ENCODE peak calls at places on chromosomes 12 and 14, in four cellular contexts. W, C, N and J are unnamed samples.

GRCh38 chr14:71243697-71244096 is 336.4 kb downstream of the PCNX1 start:
- DNase-seq in C (no peak), N (no peak), W (no peak), J (no peak)

GRCh38 chr12:94165152-94165551 is 16.8 kb downstream of the PLXNC1 start:
- DNase-seq in W (no peak), C (no peak), N (no peak), J (no peak)

GRCh38 chr12:14357496-14357895 is 8.0 kb upstream of the ATF7IP start:
- DNase-seq in C (no peak), N (no peak), W (no peak), J (no peak)

GRCh38 chr12:32305163-32305562 is 94.2 kb upstream of the FGD4 start:
- DNase-seq in W (peak; percentile 26), N (no peak), C (no peak), J (no peak)

GRCh38 chr12:39571351-39571750 is 48.3 kb downstream of the ABCD2 start:
- DNase-seq in N (no peak), C (no peak), W (no peak), J (no peak)

GRCh38 chr12:124938066-124938465 is 23.6 kb upstream of the UBC start:
- DNase-seq in C (no peak), N (no peak), W (no peak), J (no peak)

GRCh38 chr12:129179941-129180340 is 326.7 kb downstream of the GLT1D1 start:
- DNase-seq in N (no peak), C (no peak), W (no peak), J (no peak)

GRCh38 chr14:23112359-23113178 is 6.5 kb downstream of the CEBPE start:
- DNase-seq in W (no peak), C (no peak), N (no peak), J (no peak)

GRCh38 chr14:78598046-78598652 is 428.0 kb downstream of the NRXN3 start:
- DNase-seq in W (no peak), N (peak; percentile 23), C (peak; percentile 44), J (peak; percentile 49)

GRCh38 chr14:105480165-105480564 is 5.5 kb downstream of the CRIP2 start:
- DNase-seq in C (no peak), N (no peak), W (no peak), J (no peak)

GRCh38 chr12:48857278-48857994 is 5.5 kb upstream of the DDX23 start:
- DNase-seq in W (no peak), N (no peak), C (no peak), J (no peak)

GRCh38 chr14:52059614-52060013 is 9.2 kb downstream of the NID2 start:
- DNase-seq in C (no peak), N (no peak), W (no peak), J (no peak)

GRCh38 chr14:93042968-93043940 is 72.5 kb downstream of the ITPK1 start:
- DNase-seq in N (peak; percentile 92), W (peak; percentile 97), C (peak; percentile 93), J (peak; percentile 87)

GRCh38 chr14:101834387-101835165 is 73.1 kb downstream of the PPP2R5C start:
- DNase-seq in C (peak; percentile 57), N (no peak), W (no peak), J (no peak)

GRCh38 chr12:109883429-109883828 is 3.1 kb upstream of the GLTP start:
- DNase-seq in W (no peak), N (no peak), C (no peak), J (no peak)

GRCh38 chr14:90553921-90554336 is 157.1 kb downstream of the CALM1 start:
- DNase-seq in W (no peak), C (no peak), N (no peak), J (no peak)

GRCh38 chr14:54253195-54253947 is 143.4 kb upstream of the CDKN3 start:
- DNase-seq in W (peak; percentile 75), C (no peak), N (peak; percentile 75), J (no peak)

GRCh38 chr12:87953257-87953860 is 75.8 kb downstream of the C12orf50 start:
- DNase-seq in W (peak; percentile 20), N (no peak), C (no peak), J (no peak)

GRCh38 chr12:105201389-105201788 is 34.6 kb downstream of the APPL2 start:
- DNase-seq in N (no peak), W (no peak), C (peak; percentile 41), J (peak; percentile 68)

GRCh38 chr14:33348510-33348909 is 409.8 kb downstream of the NPAS3 start:
- DNase-seq in W (no peak), N (no peak), C (no peak), J (no peak)

GRCh38 chr12:81626406-81626805 is 132.7 kb downstream of the PPFIA2 start:
- DNase-seq in C (no peak), W (no peak), N (no peak), J (no peak)

GRCh38 chr14:56195219-56195618 is 77.0 kb downstream of the PELI2 start:
- DNase-seq in N (no peak), C (no peak), W (no peak), J (no peak)

GRCh38 chr12:104303538-104304151 is at the start of gene EID3:
- DNase-seq in C (peak; percentile 91), W (no peak), N (no peak), J (peak; percentile 92)

GRCh38 chr12:127396720-127397119 is 870.2 kb upstream of the TMEM132C start:
- DNase-seq in W (no peak), C (no peak), N (no peak), J (no peak)

GRCh38 chr14:47539065-47539464 is 136.3 kb downstream of the MDGA2 start:
- DNase-seq in N (no peak), W (no peak), C (no peak), J (no peak)

GRCh38 chr12:95131589-95132335 is 58.3 kb upstream of the NR2C1 start:
- DNase-seq in N (no peak), C (no peak), W (no peak), J (no peak)

GRCh38 chr12:34398706-34399630 is 376.7 kb downstream of the ALG10 start:
- DNase-seq in W (no peak), C (peak; percentile 16), N (no peak), J (peak; percentile 37)

GRCh38 chr14:32693114-32693513 is 245.6 kb upstream of the NPAS3 start:
- DNase-seq in C (no peak), N (peak; percentile 48), W (no peak), J (no peak)

GRCh38 chr12:109944975-109945374 is 44.9 kb downstream of the TCHP start:
- DNase-seq in N (no peak), W (no peak), C (no peak), J (no peak)

GRCh38 chr12:93173178-93173957 is 204.4 kb upstream of the NUDT4 start:
- DNase-seq in W (no peak), C (no peak), N (no peak), J (no peak)

GRCh38 chr14:76710093-76711010 is 50.9 kb upstream of the VASH1 start:
- DNase-seq in C (no peak), W (peak; percentile 4), N (no peak), J (no peak)

GRCh38 chr12:28933864-28934527 is 215.1 kb upstream of the FAR2 start:
- DNase-seq in N (no peak), C (no peak), W (peak; percentile 63), J (no peak)

GRCh38 chr14:102516531-102517411 is 7.2 kb upstream of the ANKRD9 start:
- DNase-seq in W (no peak), C (peak; percentile 68), N (no peak), J (peak; percentile 70)

GRCh38 chr12:57864811-57865751 is 18.6 kb upstream of the CTDSP2 start:
- DNase-seq in C (peak; percentile 75), N (no peak), W (peak; percentile 69), J (peak; percentile 78)

GRCh38 chr14:96189288-96189711 is 15.3 kb upstream of the BDKRB2 start:
- DNase-seq in N (no peak), W (no peak), C (no peak), J (no peak)

GRCh38 chr14:70366890-70367289 is 7.4 kb upstream of the COX16 start:
- DNase-seq in C (no peak), N (no peak), W (no peak), J (no peak)

GRCh38 chr14:55438066-55438683 is 2.2 kb downstream of the TBPL2 start:
- DNase-seq in N (no peak), C (no peak), W (no peak), J (no peak)